ENCODE peak calls at places on chromosome 1, in five cellular contexts. One of them, this sample, is unnamed.

GRCh38 chr1:99820546-99820945 is 29.6 kb upstream of the AGL start:
- DNase-seq in HCT116: no peak
- DNase-seq in neural progenitor cell: no peak
- DNase-seq in PC-3: no peak
- DNase-seq in GM23338: no peak
- DNase-seq in this sample: no peak

GRCh38 chr1:119808972-119809550 is 2.2 kb downstream of the REG4 start:
- DNase-seq in HCT116: peak
- DNase-seq in PC-3: peak
- DNase-seq in neural progenitor cell: peak
- DNase-seq in GM23338: peak
- DNase-seq in this sample: peak

GRCh38 chr1:235831148-235831547 is 35.6 kb downstream of the LYST start:
- DNase-seq in HCT116: no peak
- DNase-seq in GM23338: no peak
- DNase-seq in PC-3: peak
- DNase-seq in neural progenitor cell: no peak
- DNase-seq in this sample: peak

GRCh38 chr1:46166521-46167462 is 8.1 kb upstream of the TSPAN1 start:
- DNase-seq in neural progenitor cell: peak
- DNase-seq in HCT116: no peak
- DNase-seq in PC-3: no peak
- DNase-seq in GM23338: peak
- DNase-seq in this sample: peak

GRCh38 chr1:81978945-81979344 is 178.2 kb downstream of the ADGRL2 start:
- DNase-seq in PC-3: no peak
- DNase-seq in neural progenitor cell: peak
- DNase-seq in GM23338: peak
- DNase-seq in HCT116: no peak
- DNase-seq in this sample: no peak

GRCh38 chr1:169538998-169539871 is 47.0 kb downstream of the F5 start:
- DNase-seq in PC-3: peak
- DNase-seq in HCT116: peak
- DNase-seq in GM23338: no peak
- DNase-seq in neural progenitor cell: no peak
- DNase-seq in this sample: peak

GRCh38 chr1:85406887-85407593 is 57.9 kb downstream of the DDAH1 start:
- DNase-seq in PC-3: peak
- DNase-seq in GM23338: no peak
- DNase-seq in HCT116: peak
- DNase-seq in neural progenitor cell: no peak
- DNase-seq in this sample: peak

GRCh38 chr1:12604986-12605385 is 13.0 kb downstream of the DHRS3 start:
- DNase-seq in GM23338: no peak
- DNase-seq in HCT116: no peak
- DNase-seq in PC-3: no peak
- DNase-seq in neural progenitor cell: no peak
- DNase-seq in this sample: no peak

GRCh38 chr1:150572918-150573647 is 6.3 kb downstream of the MCL1 start:
- DNase-seq in HCT116: no peak
- DNase-seq in neural progenitor cell: no peak
- DNase-seq in GM23338: peak
- DNase-seq in PC-3: no peak
- DNase-seq in this sample: peak

GRCh38 chr1:221726331-221726692 is 15.6 kb downstream of the DUSP10 start:
- DNase-seq in GM23338: no peak
- DNase-seq in neural progenitor cell: no peak
- DNase-seq in PC-3: no peak
- DNase-seq in HCT116: no peak
- DNase-seq in this sample: no peak

GRCh38 chr1:221728037-221728505 is 13.8 kb downstream of the DUSP10 start:
- DNase-seq in neural progenitor cell: no peak
- DNase-seq in PC-3: no peak
- DNase-seq in HCT116: no peak
- DNase-seq in GM23338: no peak
- DNase-seq in this sample: no peak

GRCh38 chr1:221724931-221725605 is 16.8 kb downstream of the DUSP10 start:
- DNase-seq in HCT116: no peak
- DNase-seq in PC-3: peak
- DNase-seq in neural progenitor cell: no peak
- DNase-seq in GM23338: no peak
- DNase-seq in this sample: peak

GRCh38 chr1:221725683-221726330 is 16.1 kb downstream of the DUSP10 start:
- DNase-seq in PC-3: peak
- DNase-seq in HCT116: no peak
- DNase-seq in GM23338: no peak
- DNase-seq in neural progenitor cell: no peak
- DNase-seq in this sample: peak

GRCh38 chr1:221727146-221728036 is 14.5 kb downstream of the DUSP10 start:
- DNase-seq in neural progenitor cell: no peak
- DNase-seq in GM23338: no peak
- DNase-seq in HCT116: no peak
- DNase-seq in PC-3: no peak
- DNase-seq in this sample: no peak
- TF ChIP-seq EZH2phosphoT487 in neural progenitor cell: no peak
- TF ChIP-seq EZH2phosphoT487 in GM23338: no peak
- TF ChIP-seq EZH2phosphoT487 in HCT116: no peak
- TF ChIP-seq EZH2phosphoT487 in PC-3: no peak
- TF ChIP-seq EZH2phosphoT487 in this sample: no peak

GRCh38 chr1:39204441-39205081 is at the start of gene MACF1:
- DNase-seq in neural progenitor cell: peak
- DNase-seq in PC-3: peak
- DNase-seq in GM23338: peak
- DNase-seq in HCT116: no peak
- DNase-seq in this sample: peak
- H3K4me3 ChIP-seq in neural progenitor cell: peak
- H3K4me3 ChIP-seq in PC-3: no peak
- H3K4me3 ChIP-seq in GM23338: peak
- H3K4me3 ChIP-seq in HCT116: no peak
- H3K4me3 ChIP-seq in this sample: peak

DNA sequence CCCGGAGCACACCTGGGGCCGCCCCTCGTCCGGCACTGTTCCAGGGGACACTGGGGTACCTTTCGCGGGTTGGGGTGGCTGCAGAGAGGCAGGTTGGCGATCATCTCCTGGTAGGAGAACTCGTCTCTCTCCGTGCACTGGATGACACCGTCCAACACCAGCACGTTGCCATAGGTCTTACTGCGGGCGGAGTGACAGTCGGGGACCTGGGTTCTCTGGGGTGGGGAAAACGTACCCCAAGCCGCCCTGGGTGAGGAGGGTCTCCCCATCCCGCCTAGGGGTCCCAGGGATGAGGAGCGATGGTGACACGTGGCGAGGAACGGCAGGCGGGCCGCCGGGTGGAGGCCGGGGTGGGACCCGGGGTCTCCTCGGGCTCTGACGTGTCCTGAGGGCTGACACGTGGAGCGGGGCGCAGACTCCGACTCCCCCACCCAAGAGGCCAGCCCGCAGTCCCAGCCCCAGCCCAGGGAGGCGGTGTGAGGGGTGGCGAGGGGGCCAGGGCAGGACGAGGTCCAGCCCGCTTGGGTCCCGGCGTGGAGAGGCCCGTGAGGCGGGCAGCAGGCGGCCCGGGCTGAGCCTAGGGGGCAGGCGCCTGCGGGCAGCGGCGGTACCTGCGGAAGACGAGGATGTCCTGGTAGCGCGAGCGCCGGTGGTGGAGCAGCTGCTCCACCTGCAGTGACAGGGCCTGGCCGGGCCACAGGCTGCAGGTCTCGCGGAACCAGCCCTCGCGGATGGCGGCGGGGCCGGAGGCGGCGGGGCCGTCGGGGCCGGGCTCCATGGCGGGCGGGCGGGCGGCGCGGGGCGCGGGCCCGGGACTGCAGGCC is 440 bp downstream of the SRM start:
- DNase-seq in GM23338: peak
- DNase-seq in PC-3: no peak
- DNase-seq in HCT116: no peak
- DNase-seq in neural progenitor cell: no peak
- DNase-seq in this sample: peak
- TF ChIP-seq EZH2phosphoT487 in GM23338: no peak
- TF ChIP-seq EZH2phosphoT487 in PC-3: no peak
- TF ChIP-seq EZH2phosphoT487 in HCT116: no peak
- TF ChIP-seq EZH2phosphoT487 in neural progenitor cell: no peak
- TF ChIP-seq EZH2phosphoT487 in this sample: no peak

GRCh38 chr1:213986020-213986924 is 1.5 kb upstream of the PROX1 start:
- DNase-seq in GM23338: peak
- DNase-seq in HCT116: no peak
- DNase-seq in neural progenitor cell: peak
- DNase-seq in PC-3: peak
- DNase-seq in this sample: no peak
- H3K4me3 ChIP-seq in GM23338: peak
- H3K4me3 ChIP-seq in HCT116: no peak
- H3K4me3 ChIP-seq in neural progenitor cell: peak
- H3K4me3 ChIP-seq in PC-3: peak
- H3K4me3 ChIP-seq in this sample: no peak

This sample was measured in GM23248.